ENCODE peak calls at places on chromosomes 2 and 18, in four cellular contexts. E, P, S and Q are unnamed samples.

GRCh38 chr2:142189506-142189905 is 58.7 kb upstream of the LRP1B start:
- DNase-seq in P (peak; percentile 20), E (no peak), S (no peak), Q (no peak)

GRCh38 chr2:6973895-6974545 is 56.8 kb downstream of the RNF144A start:
- DNase-seq in E (no peak), P (no peak), S (no peak), Q (no peak)

GRCh38 chr2:151619337-151619989 is 114.8 kb downstream of the NEB start:
- DNase-seq in P (no peak), E (no peak), S (no peak), Q (no peak)

GRCh38 chr2:73238976-73239375 is 4.9 kb downstream of the CCT7 start:
- DNase-seq in P (no peak), E (no peak), S (no peak), Q (no peak)

GRCh38 chr2:54061272-54061671 is 54.1 kb upstream of the ACYP2 start:
- DNase-seq in S (no peak), E (no peak), P (no peak), Q (no peak)

GRCh38 chr2:202034249-202035088 is 814 bp downstream of the FZD7 start:
- DNase-seq in E (peak; percentile 27), P (no peak), S (no peak), Q (no peak)

GRCh38 chr18:23856466-23857175 is 157.9 kb upstream of the TTC39C start:
- DNase-seq in P (no peak), E (no peak), S (no peak), Q (no peak)

GRCh38 chr18:55893948-55894347 is 306.0 kb upstream of the TCF4 start:
- DNase-seq in E (no peak), P (no peak), S (no peak), Q (no peak)

GRCh38 chr2:34365937-34366336 is 766.8 kb upstream of the FAM98A start:
- DNase-seq in E (no peak), S (no peak), P (no peak), Q (no peak)

GRCh38 chr2:46170611-46171385 is 126.4 kb upstream of the EPAS1 start:
- DNase-seq in E (no peak), S (no peak), P (no peak), Q (no peak)

GRCh38 chr2:179376881-179377280 is 112.2 kb upstream of the SESTD1 start:
- DNase-seq in S (no peak), E (no peak), P (no peak), Q (no peak)

GRCh38 chr2:86314125-86314524 is 23.3 kb downstream of the REEP1 start:
- DNase-seq in P (no peak), S (no peak), E (no peak), Q (no peak)

GRCh38 chr2:41894563-41895333 is 153.1 kb upstream of the PKDCC start:
- DNase-seq in E (no peak), S (no peak), P (no peak), Q (no peak)

GRCh38 chr2:181258761-181259160 is 198.4 kb upstream of the ITGA4 start:
- DNase-seq in P (peak; percentile 33), E (no peak), S (no peak), Q (no peak)

GRCh38 chr18:48152549-48152948 is 222.1 kb upstream of the SMAD2 start:
- DNase-seq in S (no peak), P (no peak), E (peak; percentile 54), Q (no peak)

GRCh38 chr2:9941196-9941995 is 10.1 kb upstream of the GRHL1 start:
- DNase-seq in S (no peak), E (no peak), P (no peak), Q (no peak)

GRCh38 chr18:74898965-74899364 is 301.3 kb downstream of the ZNF407 start:
- DNase-seq in S (no peak), P (no peak), E (no peak), Q (peak; percentile 33)

GRCh38 chr2:161994766-161995165 is 79.2 kb downstream of the DPP4 start:
- DNase-seq in S (no peak), P (no peak), E (no peak), Q (no peak)

GRCh38 chr2:173997269-173997668 is 32.1 kb upstream of the SP3 start:
- DNase-seq in E (peak; percentile 97), S (peak; percentile 53), P (no peak), Q (peak; percentile 91)

GRCh38 chr2:33530614-33531344 is 54.3 kb downstream of the RASGRP3 start:
- DNase-seq in E (no peak), S (no peak), P (no peak), Q (no peak)

GRCh38 chr2:115400940-115401339 is 958.5 kb downstream of the DPP10 start:
- DNase-seq in S (no peak), P (no peak), E (no peak), Q (no peak)

GRCh38 chr2:66509326-66509811 is 74.4 kb downstream of the MEIS1 start:
- DNase-seq in E (no peak), P (no peak), S (no peak), Q (no peak)

GRCh38 chr18:48667276-48668254 is 128.7 kb downstream of the CTIF start:
- DNase-seq in S (no peak), P (no peak), E (no peak), Q (no peak)

GRCh38 chr2:222561817-222562424 is 94.0 kb downstream of the FARSB start:
- DNase-seq in S (no peak), P (peak; percentile 36), E (no peak), Q (peak; percentile 22)

GRCh38 chr2:135124924-135125886 is 73.1 kb downstream of the RAB3GAP1 start:
- DNase-seq in P (no peak), E (no peak), S (no peak), Q (no peak)

GRCh38 chr2:111071480-111072143 is 49.1 kb upstream of the BCL2L11 start:
- DNase-seq in S (no peak), P (peak; percentile 25), E (peak; percentile 43), Q (no peak)

GRCh38 chr2:191670787-191671186 is 7.1 kb upstream of the NABP1 start:
- DNase-seq in E (no peak), P (no peak), S (no peak), Q (no peak)

GRCh38 chr2:229445013-229445412 is 173.9 kb upstream of the PID1 start:
- DNase-seq in S (no peak), E (peak; percentile 89), P (peak; percentile 87), Q (no peak)